ENCODE peak calls at places on chromosomes 6 and 20, in four cellular contexts. T is PC-9, E is left kidney, S is NCI-H460. U is an unnamed sample.

GRCh38 chr6:73081955-73082354 is 143.3 kb downstream of the KHDC1L start:
- DNase-seq in T (no peak), E (no peak), S (no peak), U (no peak)

GRCh38 chr6:11323666-11324452 is 91.4 kb upstream of the NEDD9 start:
- DNase-seq in T (no peak), E (peak), S (no peak), U (peak)

GRCh38 chr6:43286995-43287716 is 10.9 kb upstream of the SLC22A7 start:
- DNase-seq in T (no peak), E (peak), S (no peak), U (no peak)

GRCh38 chr6:5663739-5664138 is 343.0 kb downstream of the NRN1 start:
- DNase-seq in T (no peak), E (no peak), S (no peak), U (no peak)

GRCh38 chr6:33165581-33166258 is 26.5 kb downstream of the COL11A2 start:
- DNase-seq in T (no peak), E (no peak), S (no peak), U (no peak)

GRCh38 chr6:25253371-25253770 is 25.8 kb upstream of the CARMIL1 start:
- DNase-seq in T (no peak), E (no peak), S (no peak), U (no peak)

GRCh38 chr20:38198238-38198861 is 33.3 kb upstream of the TGM2 start:
- DNase-seq in T (no peak), E (no peak), S (no peak), U (no peak)

GRCh38 chr6:150881911-150882481 is 16.5 kb downstream of the MTHFD1L start:
- DNase-seq in T (peak), E (peak), S (peak), U (peak)

GRCh38 chr6:107713214-107713962 is 110.7 kb downstream of the SCML4 start:
- DNase-seq in T (no peak), E (peak), S (no peak), U (no peak)

GRCh38 chr6:23775127-23775526 is 350.9 kb upstream of the NRSN1 start:
- DNase-seq in T (no peak), E (no peak), S (no peak), U (no peak)

GRCh38 chr6:121857551-121857950 is 422.1 kb downstream of the GJA1 start:
- DNase-seq in T (no peak), E (peak), S (no peak), U (no peak)

GRCh38 chr6:161143663-161144430 is 130.0 kb downstream of the AGPAT4 start:
- DNase-seq in T (no peak), E (no peak), S (no peak), U (no peak)

GRCh38 chr20:57498425-57499400 is 26.2 kb downstream of the CTCFL start:
- DNase-seq in T (peak), E (peak), S (peak), U (no peak)

GRCh38 chr6:137218473-137218916 is 690 bp downstream of the IFNGR1 start:
- DNase-seq in T (peak), E (peak), S (peak), U (peak)

GRCh38 chr6:22680950-22681349 is 111.6 kb downstream of the HDGFL1 start:
- DNase-seq in T (no peak), E (no peak), S (no peak), U (no peak)

U was measured in kidney tubule cell.